ENCODE peak calls at places on chromosomes 3 and 15, in nine cellular contexts. O is Peyer's patch; M is IMR-90; Y is CD4-positive, CD25-positive, alpha-beta regulatory T cell; K is Karpas-422; V is endodermal cell; W is aorta; T is effector memory CD4-positive, alpha-beta T cell; G is stomach. H is an unnamed sample.

GRCh38 chr15:48458876-48459275 is 127.6 kb downstream of the DUT start:
- DNase-seq in G (no peak), V (no peak), W (no peak), Y (no peak), O (no peak), M (peak; percentile 64), T (no peak), K (peak; percentile 10), H (no peak)

GRCh38 chr3:30518201-30518864 is 88.1 kb upstream of the TGFBR2 start:
- DNase-seq in V (no peak), K (no peak), M (peak; percentile 39), G (peak; percentile 61), T (no peak), Y (no peak), W (peak; percentile 56), O (no peak), H (no peak)

GRCh38 chr3:156750874-156751245 is 75.3 kb upstream of the LEKR1 start:
- DNase-seq in W (no peak), Y (no peak), G (no peak), T (no peak), V (no peak), O (no peak), K (no peak), M (peak; percentile 60), H (no peak)

GRCh38 chr3:118946449-118946848 is 88.2 kb downstream of the IGSF11 start:
- DNase-seq in O (no peak), W (no peak), M (no peak), Y (no peak), T (no peak), G (no peak), K (no peak), V (no peak), H (no peak)

GRCh38 chr15:33910741-33911140 is 57.6 kb upstream of the CHRM5 start:
- DNase-seq in G (no peak), T (no peak), M (peak; percentile 69), O (no peak), Y (no peak), V (no peak), W (no peak), K (no peak), H (no peak)

GRCh38 chr3:188617270-188617669 is 463.3 kb downstream of the LPP start:
- DNase-seq in T (no peak), W (no peak), M (no peak), K (no peak), G (no peak), O (no peak), V (no peak), Y (no peak), H (no peak)

GRCh38 chr15:92882697-92883642 is 17.2 kb upstream of the CHD2 start:
- DNase-seq in Y (no peak), G (no peak), M (no peak), O (peak; percentile 71), T (peak; percentile 33), W (peak; percentile 57), V (no peak), K (peak; percentile 73), H (peak; percentile 26)

GRCh38 chr15:31871159-31871886 is 159.0 kb upstream of the CHRNA7 start:
- DNase-seq in K (peak; percentile 46), O (no peak), W (no peak), M (no peak), G (no peak), V (no peak), Y (no peak), T (no peak), H (peak; percentile 7)

GRCh38 chr3:52039846-52040245 is 16.5 kb downstream of the DUSP7 start:
- DNase-seq in K (no peak), O (no peak), G (peak; percentile 83), W (peak; percentile 84), V (no peak), Y (no peak), M (no peak), T (no peak), H (no peak)

GRCh38 chr15:91975241-91975978 is 121.9 kb downstream of the SLCO3A1 start:
- DNase-seq in T (no peak), W (no peak), K (no peak), Y (no peak), M (no peak), V (peak; percentile 66), G (no peak), O (no peak), H (no peak)

GRCh38 chr3:125143982-125144652 is 68.4 kb downstream of the SLC12A8 start:
- DNase-seq in W (no peak), T (no peak), M (no peak), V (peak; percentile 81), K (peak; percentile 43), Y (no peak), G (no peak), O (no peak), H (no peak)
- H3K4me1 ChIP-seq in W (peaks cover 3% of the 10 kb centered on the region), T (peaks cover 15% of the 10 kb centered on the region), M (peaks cover 28% of the 10 kb centered on the region), V (peaks cover 9% of the 10 kb centered on the region), K (peaks cover 100% of the 10 kb centered on the region), Y (peaks cover 16% of the 10 kb centered on the region), G (peaks cover 67% of the 10 kb centered on the region), O (peaks cover 6% of the 10 kb centered on the region), H (peaks cover 12% of the 10 kb centered on the region)

GRCh38 chr15:27549796-27550195 is 549.3 kb downstream of the OCA2 start:
- DNase-seq in K (no peak), M (no peak), W (no peak), O (no peak), G (no peak), Y (no peak), T (no peak), V (no peak), H (no peak)
- H3K4me1 ChIP-seq in K (no peaks in the 10 kb centered on the region), M (no peaks in the 10 kb centered on the region), W (no peaks in the 10 kb centered on the region), O (no peaks in the 10 kb centered on the region), G (no peaks in the 10 kb centered on the region), Y (no peaks in the 10 kb centered on the region), T (no peaks in the 10 kb centered on the region), V (no peaks in the 10 kb centered on the region), H (no peaks in the 10 kb centered on the region)

DNA sequence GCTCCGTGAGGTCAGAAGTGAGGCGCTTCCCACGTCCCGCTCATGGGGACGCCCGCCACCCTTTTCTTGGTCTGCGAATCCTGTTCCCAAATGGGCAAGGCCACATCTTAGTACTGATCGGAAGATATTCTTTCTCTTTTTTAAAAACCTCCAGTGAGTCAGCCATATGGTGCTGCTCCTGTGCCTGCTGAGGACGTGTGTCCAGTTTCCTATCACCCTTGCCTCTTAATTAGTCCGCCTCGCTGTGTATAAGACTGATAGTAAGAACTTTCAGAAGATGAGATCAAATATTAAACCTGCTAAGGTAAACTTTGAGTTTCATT is 577 bp downstream of the UBA5 start:
- DNase-seq in K (no peak), Y (no peak), W (no peak), G (no peak), O (no peak), V (no peak), T (peak; percentile 15), M (peak; percentile 28), H (peak; percentile 28)
- H3K4me1 ChIP-seq in K (peaks cover 40% of the 10 kb centered on the region), Y (peaks cover 38% of the 10 kb centered on the region), W (no peaks in the 10 kb centered on the region), G (peaks cover 65% of the 10 kb centered on the region), O (no peaks in the 10 kb centered on the region), V (peaks cover 9% of the 10 kb centered on the region), T (peaks cover 11% of the 10 kb centered on the region), M (no peaks in the 10 kb centered on the region), H (peaks cover 6% of the 10 kb centered on the region)

GRCh38 chr3:63966007-63966406 is 53.8 kb upstream of the SCAANT1 start:
- DNase-seq in W (no peak), M (no peak), G (no peak), Y (no peak), V (no peak), O (no peak), K (no peak), T (no peak), H (no peak)
- H3K4me1 ChIP-seq in W (peaks cover 8% of the 10 kb centered on the region), M (peaks cover 20% of the 10 kb centered on the region), G (peaks cover 91% of the 10 kb centered on the region), Y (peaks cover 56% of the 10 kb centered on the region), V (peaks cover 65% of the 10 kb centered on the region), O (no peaks in the 10 kb centered on the region), K (peaks cover 60% of the 10 kb centered on the region), T (peaks cover 33% of the 10 kb centered on the region), H (peaks cover 14% of the 10 kb centered on the region)